ENCODE peak calls at places on chromosomes 1 and 21, in four cellular contexts. One of them, this sample, is unnamed.

GRCh38 chr1:230283678-230284077 is 142.5 kb downstream of the PGBD5 start:
- DNase-seq in astrocyte: no peak
- DNase-seq in NT2/D1: no peak
- DNase-seq in left lung: no peak
- DNase-seq in this sample: peak; percentile 29

GRCh38 chr1:93394514-93394913 is 48.8 kb downstream of the DR1 start:
- DNase-seq in astrocyte: no peak
- DNase-seq in left lung: no peak
- DNase-seq in NT2/D1: no peak
- DNase-seq in this sample: no peak

GRCh38 chr1:33670567-33670966 is 193.3 kb upstream of the HMGB4 start:
- DNase-seq in NT2/D1: no peak
- DNase-seq in astrocyte: no peak
- DNase-seq in left lung: no peak
- DNase-seq in this sample: no peak

GRCh38 chr1:220991959-220992704 is 112.9 kb downstream of the HLX start:
- DNase-seq in left lung: no peak
- DNase-seq in NT2/D1: no peak
- DNase-seq in astrocyte: no peak
- DNase-seq in this sample: no peak

GRCh38 chr1:201042663-201043461 is 19.3 kb upstream of the KIF21B start:
- DNase-seq in NT2/D1: peak; percentile 64
- DNase-seq in astrocyte: peak; percentile 41
- DNase-seq in left lung: peak; percentile 58
- DNase-seq in this sample: peak; percentile 87

GRCh38 chr1:202143011-202143767 is 1.3 kb downstream of the ARL8A start:
- DNase-seq in astrocyte: no peak
- DNase-seq in NT2/D1: no peak
- DNase-seq in left lung: peak; percentile 72
- DNase-seq in this sample: no peak

GRCh38 chr21:44365251-44365966 is 12.0 kb downstream of the TRPM2 start:
- DNase-seq in NT2/D1: no peak
- DNase-seq in left lung: no peak
- DNase-seq in astrocyte: no peak
- DNase-seq in this sample: peak; percentile 33

GRCh38 chr1:224831501-224831900 is 98.0 kb upstream of the DNAH14 start:
- DNase-seq in NT2/D1: no peak
- DNase-seq in left lung: no peak
- DNase-seq in astrocyte: peak; percentile 20
- DNase-seq in this sample: no peak

GRCh38 chr1:51768971-51769601 is 109.4 kb downstream of the NRDC start:
- DNase-seq in left lung: no peak
- DNase-seq in astrocyte: peak; percentile 44
- DNase-seq in NT2/D1: peak; percentile 36
- DNase-seq in this sample: peak; percentile 53

GRCh38 chr1:154329551-154330131 is 4.3 kb downstream of the ATP8B2 start:
- DNase-seq in astrocyte: no peak
- DNase-seq in NT2/D1: no peak
- DNase-seq in left lung: no peak
- DNase-seq in this sample: peak; percentile 43

GRCh38 chr1:111603979-111604378 is 15.6 kb upstream of the RAP1A start:
- DNase-seq in left lung: no peak
- DNase-seq in NT2/D1: no peak
- DNase-seq in astrocyte: no peak
- DNase-seq in this sample: no peak

GRCh38 chr1:119093721-119094120 is 46.7 kb downstream of the WARS2 start:
- DNase-seq in NT2/D1: no peak
- DNase-seq in left lung: no peak
- DNase-seq in astrocyte: peak; percentile 5
- DNase-seq in this sample: no peak

GRCh38 chr1:91813813-91814212 is 72.1 kb downstream of the TGFBR3 start:
- DNase-seq in astrocyte: no peak
- DNase-seq in left lung: no peak
- DNase-seq in NT2/D1: no peak
- DNase-seq in this sample: no peak

GRCh38 chr1:204148098-204148406 is 3.8 kb downstream of the ETNK2 start:
- DNase-seq in NT2/D1: no peak
- DNase-seq in left lung: no peak
- DNase-seq in astrocyte: no peak
- DNase-seq in this sample: no peak
- H3K4me3 ChIP-seq in NT2/D1: no peak overlapping the region
- H3K4me3 ChIP-seq in left lung: no peak overlapping the region
- H3K4me3 ChIP-seq in astrocyte: no peak overlapping the region
- H3K4me3 ChIP-seq in this sample: no peak overlapping the region

GRCh38 chr1:153251087-153251486 is 8.4 kb upstream of the LORICRIN start:
- DNase-seq in NT2/D1: no peak
- DNase-seq in left lung: no peak
- DNase-seq in astrocyte: no peak
- DNase-seq in this sample: no peak
- H3K27me3 ChIP-seq in NT2/D1: no peaks in the 10 kb centered on the region
- H3K27me3 ChIP-seq in left lung: peaks cover 31% of the 10 kb centered on the region
- H3K27me3 ChIP-seq in astrocyte: no peaks in the 10 kb centered on the region
- H3K27me3 ChIP-seq in this sample: no peaks in the 10 kb centered on the region

GRCh38 chr21:46078984-46079356 is 18.9 kb upstream of the COL6A2 start:
- DNase-seq in NT2/D1: no peak
- DNase-seq in astrocyte: no peak
- DNase-seq in left lung: no peak
- DNase-seq in this sample: no peak

GRCh38 chr21:46080171-46081021 is 17.5 kb upstream of the COL6A2 start:
- DNase-seq in left lung: peak; percentile 38
- DNase-seq in astrocyte: no peak
- DNase-seq in NT2/D1: no peak
- DNase-seq in this sample: no peak

GRCh38 chr21:46079357-46080170 is 18.3 kb upstream of the COL6A2 start:
- DNase-seq in NT2/D1: no peak
- DNase-seq in left lung: peak; percentile 33
- DNase-seq in astrocyte: peak; percentile 82
- DNase-seq in this sample: peak; percentile 43

GRCh38 chr21:46077674-46078101 is 20.2 kb upstream of the COL6A2 start:
- DNase-seq in left lung: peak; percentile 24
- DNase-seq in astrocyte: no peak
- DNase-seq in NT2/D1: no peak
- DNase-seq in this sample: peak; percentile 32

DNA sequence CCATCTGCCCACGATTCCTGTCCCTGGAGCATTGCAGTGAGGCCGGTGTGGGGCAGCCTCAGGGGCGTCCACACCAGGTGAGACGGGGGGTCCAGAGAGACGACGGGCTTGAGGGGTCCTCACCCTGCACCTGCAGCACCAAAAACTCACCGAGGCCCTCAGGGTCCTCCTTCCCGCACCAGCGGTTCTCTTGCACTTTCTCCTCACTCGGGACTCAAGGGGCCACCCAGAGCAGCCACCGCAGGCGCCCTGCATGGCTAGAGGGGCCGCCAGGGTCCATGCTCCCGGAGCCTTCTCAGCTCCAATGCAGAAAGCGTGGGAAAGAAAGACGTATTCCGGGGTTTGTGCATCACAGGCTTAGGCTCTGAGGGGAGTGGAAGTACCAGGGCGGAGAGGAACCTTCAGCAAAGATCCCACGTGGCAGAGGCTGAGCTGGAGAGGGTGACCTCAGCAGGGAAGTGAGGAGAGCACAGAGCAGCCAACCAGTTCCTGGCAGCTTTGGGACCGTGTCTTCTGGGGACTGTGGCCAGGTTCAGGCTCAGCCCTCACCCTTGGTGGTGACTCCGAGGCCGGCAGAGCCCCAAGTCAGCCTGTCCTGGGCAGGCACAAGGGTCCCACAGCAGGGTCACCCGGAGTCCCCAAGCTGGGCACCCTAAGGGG is 19.5 kb upstream of the COL6A2 start:
- DNase-seq in NT2/D1: no peak
- DNase-seq in astrocyte: peak; percentile 65
- DNase-seq in left lung: peak; percentile 27
- DNase-seq in this sample: peak; percentile 52
- H3K36me3 ChIP-seq in NT2/D1: no peaks in the 10 kb centered on the region
- H3K36me3 ChIP-seq in astrocyte: no peaks in the 10 kb centered on the region
- H3K36me3 ChIP-seq in left lung: no peaks in the 10 kb centered on the region
- H3K36me3 ChIP-seq in this sample: no peaks in the 10 kb centered on the region

GRCh38 chr21:41673596-41674335 is 93.1 kb downstream of the RIPK4 start:
- DNase-seq in astrocyte: no peak
- DNase-seq in left lung: no peak
- DNase-seq in NT2/D1: no peak
- DNase-seq in this sample: peak; percentile 55
- H3K4me3 ChIP-seq in astrocyte: no peak overlapping the region
- H3K4me3 ChIP-seq in left lung: no peak overlapping the region
- H3K4me3 ChIP-seq in NT2/D1: no peak overlapping the region
- H3K4me3 ChIP-seq in this sample: no peak overlapping the region

GRCh38 chr1:61046434-61046833 is 35.9 kb upstream of the NFIA start:
- DNase-seq in astrocyte: no peak
- DNase-seq in left lung: no peak
- DNase-seq in NT2/D1: no peak
- DNase-seq in this sample: no peak

GRCh38 chr1:61050541-61051454 is 31.6 kb upstream of the NFIA start:
- DNase-seq in NT2/D1: no peak
- DNase-seq in left lung: peak; percentile 55
- DNase-seq in astrocyte: no peak
- DNase-seq in this sample: peak; percentile 86

GRCh38 chr1:61043010-61043820 is 39.1 kb upstream of the NFIA start:
- DNase-seq in NT2/D1: peak; percentile 85
- DNase-seq in left lung: peak; percentile 88
- DNase-seq in astrocyte: peak; percentile 40
- DNase-seq in this sample: peak; percentile 94

GRCh38 chr1:61049850-61050540 is 32.4 kb upstream of the NFIA start:
- DNase-seq in left lung: peak; percentile 93
- DNase-seq in astrocyte: peak; percentile 46
- DNase-seq in NT2/D1: peak; percentile 94
- DNase-seq in this sample: peak; percentile 90

GRCh38 chr1:61047061-61047460 is 35.3 kb upstream of the NFIA start:
- DNase-seq in NT2/D1: no peak
- DNase-seq in astrocyte: no peak
- DNase-seq in left lung: no peak
- DNase-seq in this sample: no peak
- H3K27me3 ChIP-seq in NT2/D1: peaks cover 48% of the 10 kb centered on the region
- H3K27me3 ChIP-seq in astrocyte: peaks cover 25% of the 10 kb centered on the region
- H3K27me3 ChIP-seq in left lung: peaks cover 35% of the 10 kb centered on the region
- H3K27me3 ChIP-seq in this sample: peaks cover 38% of the 10 kb centered on the region

GRCh38 chr21:34579411-34579810 is 35.5 kb downstream of the RCAN1 start:
- DNase-seq in astrocyte: peak; percentile 62
- DNase-seq in left lung: no peak
- DNase-seq in NT2/D1: no peak
- DNase-seq in this sample: no peak
- H3K36me3 ChIP-seq in astrocyte: no peaks in the 10 kb centered on the region
- H3K36me3 ChIP-seq in left lung: no peaks in the 10 kb centered on the region
- H3K36me3 ChIP-seq in NT2/D1: no peaks in the 10 kb centered on the region
- H3K36me3 ChIP-seq in this sample: no peaks in the 10 kb centered on the region

GRCh38 chr21:37040212-37040611 is 32.7 kb downstream of the PIGP start:
- DNase-seq in astrocyte: no peak
- DNase-seq in NT2/D1: no peak
- DNase-seq in left lung: no peak
- DNase-seq in this sample: no peak
- H3K4me3 ChIP-seq in astrocyte: no peak overlapping the region
- H3K4me3 ChIP-seq in NT2/D1: no peak overlapping the region
- H3K4me3 ChIP-seq in left lung: no peak overlapping the region
- H3K4me3 ChIP-seq in this sample: no peak overlapping the region

DNA sequence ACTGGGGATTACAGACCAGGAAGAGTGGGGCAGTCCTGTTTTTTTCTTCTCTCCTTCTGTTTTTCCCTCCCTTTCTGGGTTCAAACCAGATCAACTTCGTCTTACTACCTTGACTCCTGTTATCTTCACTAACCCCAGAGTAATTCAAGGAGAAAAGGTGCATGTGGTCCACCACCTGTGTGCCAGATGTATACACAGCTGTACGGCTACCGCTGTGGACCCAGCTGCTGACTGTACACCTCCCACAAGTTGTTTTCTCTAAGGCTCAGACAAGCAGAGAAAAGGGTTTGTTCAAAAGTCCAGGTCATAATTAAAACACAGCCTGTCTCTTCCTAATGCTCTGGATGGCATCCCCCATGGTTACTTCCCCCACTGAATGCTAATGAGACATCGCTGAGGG is 102.1 kb downstream of the LMX1A start:
- DNase-seq in NT2/D1: no peak
- DNase-seq in astrocyte: no peak
- DNase-seq in left lung: no peak
- DNase-seq in this sample: no peak
- H3K27me3 ChIP-seq in NT2/D1: peaks cover 2% of the 10 kb centered on the region
- H3K27me3 ChIP-seq in astrocyte: no peaks in the 10 kb centered on the region
- H3K27me3 ChIP-seq in left lung: peaks cover 12% of the 10 kb centered on the region
- H3K27me3 ChIP-seq in this sample: no peaks in the 10 kb centered on the region